ENCODE peak calls at places on chromosomes 11 and 22, in ten cellular contexts. I is stomach; Y is transverse colon; J is CD8-positive, alpha-beta memory T cell; E is tibial artery; U is left lung; A is sigmoid colon; L is GM23248; P is cardiac muscle cell; K is tibial nerve. B is an unnamed sample. For H3K4me1, the result is how much of the 10 kb centered on the place peaks cover.

GRCh38 chr11:16839821-16840220 is 101.4 kb downstream of the C11orf58 start:
- DNase-seq in I (no peak), Y (no peak), J (no peak), E (no peak), U (no peak), A (no peak), L (no peak), P (no peak), K (no peak), B (no peak)

GRCh38 chr11:62574363-62575057 is 819 bp upstream of the EEF1G start:
- DNase-seq in I (peak), Y (peak), J (no peak), E (no peak), U (peak), A (no peak), L (peak), P (no peak), K (no peak), B (peak)

GRCh38 chr11:13667245-13667644 is 1.2 kb upstream of the FAR1 start:
- DNase-seq in I (no peak), Y (no peak), J (no peak), E (no peak), U (no peak), A (no peak), L (peak), P (no peak), K (no peak), B (no peak)

GRCh38 chr11:945986-946385 is 20.3 kb downstream of the AP2A2 start:
- DNase-seq in I (no peak), Y (no peak), J (no peak), E (no peak), U (peak), A (no peak), L (no peak), P (no peak), K (no peak), B (no peak)

GRCh38 chr22:22587577-22588188 is 28.6 kb upstream of the PRAME start:
- DNase-seq in I (no peak), Y (no peak), J (no peak), E (no peak), U (no peak), A (no peak), L (no peak), P (no peak), K (no peak), B (no peak)

GRCh38 chr11:18352581-18352980 is 30.2 kb downstream of the GTF2H1 start:
- DNase-seq in I (no peak), Y (no peak), J (no peak), E (no peak), U (no peak), A (no peak), L (peak), P (no peak), K (no peak), B (no peak)

GRCh38 chr11:57081356-57081755 is 92.6 kb downstream of the OR5AK2 start:
- DNase-seq in I (no peak), Y (no peak), J (no peak), E (no peak), U (no peak), A (no peak), L (no peak), P (no peak), K (no peak), B (no peak)

GRCh38 chr22:36830601-36831000 is 13.8 kb upstream of the PVALB start:
- DNase-seq in I (no peak), Y (no peak), J (peak), E (no peak), U (no peak), A (no peak), L (no peak), P (no peak), K (no peak), B (peak)

GRCh38 chr11:100777736-100778135 is 90.6 kb downstream of the ARHGAP42 start:
- DNase-seq in I (no peak), Y (peak), J (no peak), E (no peak), U (no peak), A (no peak), L (no peak), P (no peak), K (no peak), B (no peak)

DNA sequence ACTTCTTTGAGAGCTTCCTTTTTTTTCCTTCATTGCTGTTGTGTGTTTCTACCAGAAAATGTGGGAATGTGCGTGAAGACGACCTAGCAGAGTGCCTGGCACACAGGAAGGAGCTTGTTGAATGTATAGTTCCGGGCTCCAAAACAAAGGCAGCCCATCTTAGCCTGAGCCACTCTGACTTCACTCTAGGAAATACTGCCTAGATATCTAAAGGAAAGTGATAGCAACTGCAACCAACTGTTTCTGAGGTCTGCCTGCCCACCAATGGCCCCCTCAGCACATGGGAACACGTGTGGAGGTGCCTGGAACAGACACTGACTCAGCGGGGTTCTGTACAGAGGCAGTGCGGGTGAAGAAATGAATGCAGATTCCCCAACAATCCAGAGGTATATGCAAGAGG is 14.7 kb upstream of the XBP1 start:
- DNase-seq in I (no peak), Y (no peak), J (no peak), E (no peak), U (no peak), A (no peak), L (no peak), P (no peak), K (no peak), B (no peak)
- H3K4me1 ChIP-seq in I (half or more), Y (half or more), J (half or more), E (under half), U (half or more), A (under half), L (under half), P (under half), K (under half), B (under half)

GRCh38 chr11:35010656-35011055 is 94.2 kb downstream of the PDHX start:
- DNase-seq in I (no peak), Y (no peak), J (no peak), E (no peak), U (no peak), A (no peak), L (no peak), P (no peak), K (no peak), B (no peak)
- H3K4me1 ChIP-seq in I (under half), Y (under half), J (under half), E (under half), U (under half), A (under half), L (under half), P (under half), K (under half), B (under half)

GRCh38 chr11:119338318-119338890 is 2.3 kb downstream of the C1QTNF5 start:
- DNase-seq in I (peak), Y (peak), J (peak), E (peak), U (no peak), A (peak), L (peak), P (peak), K (peak), B (peak)

GRCh38 chr11:119340335-119341221 is at the start of gene C1QTNF5:
- DNase-seq in I (peak), Y (peak), J (no peak), E (peak), U (no peak), A (peak), L (peak), P (peak), K (peak), B (no peak)

GRCh38 chr11:119338946-119339580 is 1.6 kb downstream of the C1QTNF5 start:
- DNase-seq in I (no peak), Y (no peak), J (no peak), E (no peak), U (no peak), A (no peak), L (no peak), P (no peak), K (no peak), B (no peak)

GRCh38 chr11:119341222-119342022 is 739 bp upstream of the C1QTNF5 start:
- DNase-seq in I (no peak), Y (no peak), J (no peak), E (no peak), U (no peak), A (no peak), L (no peak), P (no peak), K (no peak), B (no peak)

DNA sequence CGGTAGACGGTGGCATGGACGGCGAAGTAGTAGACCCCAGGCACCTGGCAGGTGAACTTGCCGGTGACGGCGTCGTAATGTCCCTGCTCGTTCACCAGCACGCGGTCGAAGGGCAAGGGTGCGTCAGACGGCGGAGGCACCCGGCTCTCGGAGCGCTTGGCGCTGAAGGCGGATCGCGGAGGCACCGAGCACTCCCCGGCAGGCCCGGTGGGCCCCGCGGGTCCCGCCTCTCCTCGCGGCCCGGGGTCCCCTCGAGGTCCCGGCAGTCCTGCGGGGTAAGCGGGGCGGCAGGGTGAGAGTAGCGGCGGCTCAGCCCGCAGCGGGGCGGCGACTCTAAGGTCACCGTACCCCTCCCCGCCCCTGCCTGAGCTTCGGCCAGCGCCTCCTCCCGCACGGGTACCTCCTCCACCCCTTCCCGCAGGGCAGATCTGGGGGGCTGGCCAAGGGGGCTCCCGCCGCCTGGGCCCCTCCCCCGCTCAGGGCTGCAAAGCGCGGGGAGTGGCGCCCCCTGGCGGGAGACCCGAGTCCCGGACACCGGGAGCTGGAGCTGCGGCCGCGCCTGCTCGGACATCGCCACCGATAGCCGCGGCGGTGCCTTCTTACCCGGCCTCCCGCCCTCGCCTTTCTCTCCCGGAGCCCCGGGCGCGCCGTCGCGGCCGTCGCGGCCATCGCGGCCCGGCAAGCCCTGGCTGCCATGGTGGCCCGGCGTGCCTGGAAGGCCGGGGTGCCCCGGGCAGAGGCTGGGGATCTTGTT is 925 bp downstream of the C1QTNF5 start:
- DNase-seq in I (peak), Y (peak), J (no peak), E (peak), U (peak), A (peak), L (peak), P (peak), K (no peak), B (no peak)
- H3K4me1 ChIP-seq in I (half or more), Y (under half), J (under half), E (under half), U (under half), A (under half), L (under half), P (under half), K (half or more), B (under half)

DNA sequence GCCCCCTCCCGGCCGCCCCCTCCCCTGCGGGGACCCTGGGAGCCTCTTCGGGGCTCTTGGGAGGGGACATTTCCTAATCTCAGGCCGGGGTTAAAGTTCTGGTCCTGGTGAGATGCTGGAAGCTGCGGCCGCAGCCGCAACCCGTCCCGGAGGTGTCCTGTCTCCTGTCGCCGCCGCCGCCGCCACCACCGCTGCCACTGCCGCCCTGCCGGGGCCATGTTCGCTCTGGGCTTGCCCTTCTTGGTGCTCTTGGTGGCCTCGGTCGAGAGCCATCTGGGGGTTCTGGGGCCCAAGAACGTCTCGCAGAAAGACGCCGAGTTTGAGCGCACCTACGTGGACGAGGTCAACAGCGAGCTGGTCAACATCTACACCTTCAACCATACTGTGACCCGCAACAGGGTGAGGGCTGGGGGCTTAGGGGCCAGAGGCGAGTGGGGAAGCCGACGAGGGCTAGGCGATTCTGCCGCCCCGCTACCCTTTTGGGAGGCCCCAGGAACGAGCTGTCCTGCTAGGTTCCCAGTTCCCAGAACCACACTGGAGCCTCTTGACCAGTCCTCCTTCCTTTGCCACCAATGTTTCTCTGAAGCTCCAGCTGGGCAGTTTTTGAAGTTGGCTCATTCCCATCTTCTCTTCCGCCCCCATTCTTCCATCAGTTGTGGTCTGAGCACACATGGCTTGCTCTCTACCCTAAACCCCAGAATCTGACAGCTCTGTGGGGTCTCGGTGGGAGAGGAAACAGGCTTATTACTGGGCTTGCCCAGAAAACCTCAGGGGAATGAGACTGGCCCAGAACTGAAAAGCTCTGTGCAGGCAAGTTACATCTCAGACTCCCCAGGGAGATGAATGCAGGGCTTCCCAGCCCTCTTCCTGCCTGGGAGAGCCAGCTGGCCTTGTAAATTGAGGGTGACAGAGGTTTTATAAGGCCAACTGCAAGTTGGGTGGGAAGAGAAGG is 781 bp downstream of the SIDT2 start:
- DNase-seq in I (peak), Y (peak), J (peak), E (no peak), U (peak), A (peak), L (peak), P (peak), K (no peak), B (no peak)
- H3K4me1 ChIP-seq in I (half or more), Y (under half), J (under half), E (under half), U (under half), A (under half), L (under half), P (under half), K (half or more), B (under half)

DNA sequence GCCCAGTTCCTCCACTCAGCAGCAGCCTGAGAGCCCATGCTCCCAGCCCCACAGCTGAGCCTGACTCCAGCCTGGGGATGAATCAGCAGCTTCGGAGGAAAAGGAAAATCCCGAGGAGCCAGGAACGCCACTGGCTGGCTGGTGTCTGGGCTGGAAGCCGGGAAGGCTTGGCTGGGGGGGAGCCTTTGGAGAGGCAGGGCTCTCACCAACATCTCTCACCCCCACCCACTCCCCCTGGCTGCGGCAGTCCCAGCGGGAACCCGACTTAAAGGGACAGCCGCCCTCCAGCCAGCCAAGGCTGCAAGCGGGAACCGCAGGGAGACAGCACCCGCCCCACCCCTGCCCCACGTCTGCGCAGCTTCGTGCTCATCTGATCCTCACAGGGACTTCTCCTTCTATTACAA is 28.4 kb downstream of the KIAA0930 start:
- DNase-seq in I (peak), Y (peak), J (no peak), E (peak), U (peak), A (peak), L (peak), P (peak), K (no peak), B (no peak)
- H3K4me1 ChIP-seq in I (half or more), Y (under half), J (under half), E (under half), U (under half), A (under half), L (under half), P (under half), K (half or more), B (under half)

DNA sequence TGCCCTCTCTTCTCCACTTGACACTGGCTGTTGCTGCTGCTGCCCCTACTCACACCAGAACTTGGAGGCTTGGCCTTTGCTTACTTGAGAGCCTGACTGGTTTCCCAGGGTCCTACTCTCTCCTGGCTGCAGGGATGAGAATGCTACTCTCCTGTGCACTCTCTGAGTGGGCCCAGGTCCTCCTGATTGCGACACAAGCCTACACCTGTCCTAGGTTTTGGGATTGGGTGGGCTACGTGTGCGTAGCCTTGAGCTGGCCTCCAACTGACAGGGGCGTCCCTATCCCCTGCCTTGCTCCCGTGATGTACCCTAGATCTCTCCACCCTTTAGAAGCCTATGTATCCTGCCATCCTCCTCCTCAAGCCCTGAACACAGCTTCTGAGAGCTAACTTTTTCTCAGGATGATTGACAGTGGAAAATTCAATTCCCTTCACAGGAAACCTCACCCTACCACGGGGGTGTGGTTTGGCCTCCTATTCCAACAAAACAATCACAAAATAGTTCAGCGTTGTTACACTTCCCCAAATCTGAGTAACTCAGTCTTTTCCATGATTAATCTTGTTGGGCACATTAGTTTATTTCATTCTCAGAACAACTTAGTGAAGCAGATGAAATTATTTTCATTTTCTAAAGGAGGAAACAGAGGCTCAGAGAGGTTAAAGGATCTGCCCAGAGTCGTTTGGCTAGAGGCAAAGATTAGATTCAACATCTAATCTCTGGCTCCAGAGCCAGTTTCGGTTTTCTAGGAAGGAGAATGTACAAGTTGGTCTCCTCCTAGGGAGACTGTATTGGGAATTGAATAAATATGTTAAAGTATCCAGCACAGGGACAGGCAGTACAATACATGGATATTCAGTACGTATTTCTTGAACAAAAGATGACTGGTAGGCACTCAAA is 17.6 kb upstream of the AMOTL1 start:
- DNase-seq in I (no peak), Y (no peak), J (no peak), E (no peak), U (no peak), A (no peak), L (peak), P (no peak), K (no peak), B (no peak)
- H3K4me1 ChIP-seq in I (under half), Y (under half), J (under half), E (under half), U (under half), A (under half), L (half or more), P (under half), K (under half), B (under half)